ENCODE peak calls at places on chromosomes 2 and 18, in five cellular contexts. W, S, E, J and C are unnamed samples.

GRCh38 chr18:51066273-51066672 is 36.3 kb downstream of the SMAD4 start:
- DNase-seq in W (no peak), S (no peak), E (no peak), J (no peak), C (no peak)

GRCh38 chr2:118186110-118186857 is 98.0 kb downstream of the INSIG2 start:
- DNase-seq in W (peak), S (peak), E (peak), J (peak), C (peak)

GRCh38 chr2:214139630-214140284 is 271.1 kb upstream of the VWC2L start:
- DNase-seq in W (peak), S (no peak), E (no peak), J (no peak), C (no peak)

GRCh38 chr2:41836944-41837343 is 210.9 kb upstream of the PKDCC start:
- DNase-seq in W (no peak), S (peak), E (no peak), J (no peak), C (no peak)

GRCh38 chr2:132417430-132418035 is 928 bp downstream of the GPR39 start:
- DNase-seq in W (no peak), S (no peak), E (no peak), J (no peak), C (no peak)

GRCh38 chr2:61253136-61253535 is 91.1 kb downstream of the C2orf74 start:
- DNase-seq in W (no peak), S (no peak), E (no peak), J (no peak), C (no peak)

GRCh38 chr2:183222751-183223150 is 98.5 kb downstream of the NUP35 start:
- DNase-seq in W (no peak), S (no peak), E (no peak), J (no peak), C (no peak)

GRCh38 chr2:29106980-29107388 is 8.2 kb upstream of the CLIP4 start:
- DNase-seq in W (peak), S (no peak), E (no peak), J (peak), C (no peak)

GRCh38 chr2:55511508-55512124 is 7.9 kb upstream of the CFAP36 start:
- DNase-seq in W (peak), S (no peak), E (peak), J (peak), C (no peak)

GRCh38 chr2:8424997-8425900 is 256.6 kb upstream of the ID2 start:
- DNase-seq in W (no peak), S (no peak), E (no peak), J (no peak), C (no peak)